ENCODE peak calls at places on chromosome 13, in six cellular contexts. R, V, C, Z, S and M are unnamed samples.

GRCh38 chr13:34416833-34417425 is 525.1 kb upstream of the NBEA start:
- DNase-seq in R (no peak), V (no peak), C (no peak), Z (no peak), S (peak), M (no peak)

GRCh38 chr13:114130708-114131580 is 1.5 kb downstream of the RASA3 start:
- DNase-seq in R (peak), V (peak), C (no peak), Z (peak), S (peak), M (peak)

GRCh38 chr13:80473695-80474094 is 132.8 kb upstream of the SPRY2 start:
- DNase-seq in R (no peak), V (no peak), C (no peak), Z (no peak), S (peak), M (no peak)

GRCh38 chr13:74301200-74302063 is 167.2 kb upstream of the KLF12 start:
- DNase-seq in R (no peak), V (no peak), C (no peak), Z (no peak), S (no peak), M (no peak)

GRCh38 chr13:83197316-83197715 is 685.0 kb downstream of the SLITRK1 start:
- DNase-seq in R (no peak), V (no peak), C (no peak), Z (no peak), S (no peak), M (no peak)

GRCh38 chr13:48975101-48975925 is at the start of gene FNDC3A:
- DNase-seq in R (peak), V (no peak), C (no peak), Z (peak), S (peak), M (peak)

GRCh38 chr13:44989941-44990340 is 603 bp downstream of the GPALPP1 start:
- DNase-seq in R (no peak), V (no peak), C (no peak), Z (no peak), S (no peak), M (no peak)

GRCh38 chr13:40432018-40432978 is 234.1 kb downstream of the FOXO1 start:
- DNase-seq in R (no peak), V (peak), C (no peak), Z (no peak), S (no peak), M (no peak)

GRCh38 chr13:28755546-28755870 is 36.7 kb upstream of the SLC46A3 start:
- DNase-seq in R (no peak), V (no peak), C (no peak), Z (no peak), S (no peak), M (no peak)

GRCh38 chr13:76790519-76791289 is 95.5 kb downstream of the KCTD12 start:
- DNase-seq in R (no peak), V (no peak), C (no peak), Z (no peak), S (peak), M (no peak)

GRCh38 chr13:23140492-23140891 is 40.3 kb upstream of the SGCG start:
- DNase-seq in R (no peak), V (no peak), C (no peak), Z (no peak), S (no peak), M (no peak)

GRCh38 chr13:100707818-100708740 is 33.5 kb upstream of the TMTC4 start:
- DNase-seq in R (peak), V (no peak), C (no peak), Z (no peak), S (no peak), M (no peak)

GRCh38 chr13:75479102-75479501 is 2.9 kb downstream of the TBC1D4 start:
- DNase-seq in R (no peak), V (no peak), C (no peak), Z (no peak), S (no peak), M (no peak)

GRCh38 chr13:97439196-97439595 is 5.2 kb downstream of the RAP2A start:
- DNase-seq in R (no peak), V (no peak), C (no peak), Z (no peak), S (no peak), M (no peak)

GRCh38 chr13:113063091-113063491 is 42.5 kb upstream of the F7 start:
- DNase-seq in R (no peak), V (no peak), C (no peak), Z (no peak), S (no peak), M (no peak)

GRCh38 chr13:47213057-47213456 is 316.2 kb upstream of the HTR2A start:
- DNase-seq in R (no peak), V (no peak), C (no peak), Z (no peak), S (no peak), M (no peak)

GRCh38 chr13:93473441-93474270 is 247.0 kb downstream of the GPC6 start:
- DNase-seq in R (no peak), V (no peak), C (no peak), Z (no peak), S (peak), M (no peak)